ENCODE peak calls at places on chromosomes 2 and 18, in four cellular contexts. One of them, this sample, is unnamed. For H3K4me1 and H3K9me3, the result is how much of the 10 kb centered on the place peaks cover.

GRCh38 chr18:74795766-74796165 is 198.1 kb downstream of the ZNF407 start:
- DNase-seq in adrenal gland: no peak
- DNase-seq in heart right ventricle: no peak
- DNase-seq in ovary: no peak
- DNase-seq in this sample: no peak

GRCh38 chr2:191878576-191879298 is 31.8 kb upstream of the CAVIN2 start:
- DNase-seq in heart right ventricle: no peak
- DNase-seq in adrenal gland: no peak
- DNase-seq in ovary: no peak
- DNase-seq in this sample: no peak

GRCh38 chr2:216949685-216950397 is 90.0 kb upstream of the TNP1 start:
- DNase-seq in heart right ventricle: no peak
- DNase-seq in ovary: peak
- DNase-seq in adrenal gland: no peak
- DNase-seq in this sample: no peak

GRCh38 chr18:13618760-13619438 is 107.5 kb downstream of the FAM210A start:
- DNase-seq in adrenal gland: no peak
- DNase-seq in heart right ventricle: no peak
- DNase-seq in ovary: no peak
- DNase-seq in this sample: no peak

GRCh38 chr2:48728827-48729226 is 26.7 kb downstream of the LHCGR start:
- DNase-seq in ovary: no peak
- DNase-seq in adrenal gland: no peak
- DNase-seq in heart right ventricle: no peak
- DNase-seq in this sample: no peak

GRCh38 chr2:31414601-31415241 is at the start of gene XDH:
- DNase-seq in ovary: no peak
- DNase-seq in heart right ventricle: no peak
- DNase-seq in adrenal gland: no peak
- DNase-seq in this sample: no peak

GRCh38 chr2:119694470-119694993 is 15.5 kb downstream of the TMEM177 start:
- DNase-seq in adrenal gland: no peak
- DNase-seq in heart right ventricle: no peak
- DNase-seq in ovary: no peak
- DNase-seq in this sample: no peak

GRCh38 chr18:71625691-71626090 is 918.5 kb downstream of the CBLN2 start:
- DNase-seq in ovary: no peak
- DNase-seq in heart right ventricle: no peak
- DNase-seq in adrenal gland: no peak
- DNase-seq in this sample: no peak

GRCh38 chr2:15385184-15385583 is 175.9 kb downstream of the NBAS start:
- DNase-seq in ovary: no peak
- DNase-seq in adrenal gland: no peak
- DNase-seq in heart right ventricle: no peak
- DNase-seq in this sample: no peak

GRCh38 chr18:24735504-24736243 is 275.2 kb downstream of the HRH4 start:
- DNase-seq in heart right ventricle: no peak
- DNase-seq in ovary: no peak
- DNase-seq in adrenal gland: no peak
- DNase-seq in this sample: no peak

GRCh38 chr18:56289381-56289780 is 349.0 kb downstream of the TXNL1 start:
- DNase-seq in ovary: no peak
- DNase-seq in heart right ventricle: no peak
- DNase-seq in adrenal gland: no peak
- DNase-seq in this sample: no peak

GRCh38 chr18:2139676-2140075 is 431.6 kb downstream of the METTL4 start:
- DNase-seq in ovary: no peak
- DNase-seq in heart right ventricle: no peak
- DNase-seq in adrenal gland: no peak
- DNase-seq in this sample: no peak

GRCh38 chr18:59846814-59847490 is 52.8 kb upstream of the PMAIP1 start:
- DNase-seq in adrenal gland: no peak
- DNase-seq in ovary: no peak
- DNase-seq in heart right ventricle: no peak
- DNase-seq in this sample: no peak

GRCh38 chr2:19837235-19837766 is 64.5 kb downstream of the TTC32 start:
- DNase-seq in heart right ventricle: no peak
- DNase-seq in adrenal gland: no peak
- DNase-seq in ovary: no peak
- DNase-seq in this sample: no peak

GRCh38 chr2:133270550-133270949 is 297.7 kb downstream of the NCKAP5 start:
- DNase-seq in ovary: no peak
- DNase-seq in heart right ventricle: no peak
- DNase-seq in adrenal gland: no peak
- DNase-seq in this sample: no peak

GRCh38 chr2:45777996-45778719 is 126.7 kb downstream of the PRKCE start:
- DNase-seq in ovary: no peak
- DNase-seq in adrenal gland: no peak
- DNase-seq in heart right ventricle: no peak
- DNase-seq in this sample: no peak

GRCh38 chr2:10329880-10330699 is 27.4 kb downstream of the HPCAL1 start:
- DNase-seq in adrenal gland: peak
- DNase-seq in ovary: no peak
- DNase-seq in heart right ventricle: no peak
- DNase-seq in this sample: no peak

GRCh38 chr2:86238354-86238753 is 39.1 kb downstream of the MRPL35 start:
- DNase-seq in ovary: no peak
- DNase-seq in adrenal gland: no peak
- DNase-seq in heart right ventricle: no peak
- DNase-seq in this sample: no peak

GRCh38 chr2:9630001-9630749 is 622 bp downstream of the YWHAQ start:
- DNase-seq in adrenal gland: peak
- DNase-seq in ovary: peak
- DNase-seq in heart right ventricle: peak
- DNase-seq in this sample: peak

GRCh38 chr2:147396890-147397289 is 447.9 kb upstream of the ACVR2A start:
- DNase-seq in adrenal gland: no peak
- DNase-seq in ovary: no peak
- DNase-seq in heart right ventricle: no peak
- DNase-seq in this sample: no peak

GRCh38 chr2:75952173-75952572 is 241.5 kb upstream of the GCFC2 start:
- DNase-seq in adrenal gland: no peak
- DNase-seq in ovary: no peak
- DNase-seq in heart right ventricle: no peak
- DNase-seq in this sample: no peak

GRCh38 chr2:238521870-238522269 is 95.1 kb downstream of the ASB1 start:
- DNase-seq in adrenal gland: no peak
- DNase-seq in ovary: no peak
- DNase-seq in heart right ventricle: no peak
- DNase-seq in this sample: no peak

GRCh38 chr2:17289669-17290068 is 228.6 kb downstream of the RAD51AP2 start:
- DNase-seq in ovary: no peak
- DNase-seq in adrenal gland: no peak
- DNase-seq in heart right ventricle: no peak
- DNase-seq in this sample: no peak

GRCh38 chr2:55164534-55165104 is 67.5 kb downstream of the CLHC1 start:
- DNase-seq in heart right ventricle: no peak
- DNase-seq in ovary: no peak
- DNase-seq in adrenal gland: no peak
- DNase-seq in this sample: no peak

GRCh38 chr2:42914860-42915259 is 122.5 kb upstream of the HAAO start:
- DNase-seq in heart right ventricle: no peak
- DNase-seq in ovary: no peak
- DNase-seq in adrenal gland: no peak
- DNase-seq in this sample: no peak

GRCh38 chr2:112646791-112647720 is 1.3 kb downstream of the SLC20A1 start:
- DNase-seq in heart right ventricle: no peak
- DNase-seq in adrenal gland: no peak
- DNase-seq in ovary: no peak
- DNase-seq in this sample: no peak

GRCh38 chr18:13989209-13989608 is 73.9 kb upstream of the MC2R start:
- DNase-seq in adrenal gland: peak
- DNase-seq in heart right ventricle: no peak
- DNase-seq in ovary: no peak
- DNase-seq in this sample: no peak

GRCh38 chr2:209578394-209579006 is 154.7 kb downstream of the MAP2 start:
- DNase-seq in heart right ventricle: no peak
- DNase-seq in ovary: no peak
- DNase-seq in adrenal gland: no peak
- DNase-seq in this sample: no peak

GRCh38 chr18:51135361-51135760 is 62.1 kb downstream of the MEX3C start:
- DNase-seq in ovary: no peak
- DNase-seq in adrenal gland: peak
- DNase-seq in heart right ventricle: no peak
- DNase-seq in this sample: no peak

GRCh38 chr2:557635-558301 is 119.4 kb downstream of the TMEM18 start:
- DNase-seq in heart right ventricle: no peak
- DNase-seq in ovary: no peak
- DNase-seq in adrenal gland: peak
- DNase-seq in this sample: peak

GRCh38 chr2:183427558-183427957 is 303.3 kb downstream of the NUP35 start:
- DNase-seq in ovary: no peak
- DNase-seq in heart right ventricle: no peak
- DNase-seq in adrenal gland: no peak
- DNase-seq in this sample: no peak

GRCh38 chr2:47521666-47522285 is 118.8 kb downstream of the MSH2 start:
- DNase-seq in adrenal gland: no peak
- DNase-seq in ovary: no peak
- DNase-seq in heart right ventricle: no peak
- DNase-seq in this sample: no peak
- H3K27ac ChIP-seq in adrenal gland: no peak
- H3K27ac ChIP-seq in ovary: no peak
- H3K27ac ChIP-seq in heart right ventricle: no peak
- H3K27ac ChIP-seq in this sample: no peak

GRCh38 chr18:9140984-9141383 is 4.4 kb downstream of the ANKRD12 start:
- DNase-seq in adrenal gland: no peak
- DNase-seq in ovary: no peak
- DNase-seq in heart right ventricle: no peak
- DNase-seq in this sample: no peak

GRCh38 chr18:9148239-9148552 is 11.6 kb downstream of the ANKRD12 start:
- DNase-seq in adrenal gland: no peak
- DNase-seq in heart right ventricle: no peak
- DNase-seq in ovary: no peak
- DNase-seq in this sample: no peak

GRCh38 chr18:9150116-9150515 is 13.5 kb downstream of the ANKRD12 start:
- DNase-seq in ovary: no peak
- DNase-seq in heart right ventricle: no peak
- DNase-seq in adrenal gland: no peak
- DNase-seq in this sample: no peak

GRCh38 chr18:9147440-9148238 is 11.1 kb downstream of the ANKRD12 start:
- DNase-seq in heart right ventricle: no peak
- DNase-seq in ovary: no peak
- DNase-seq in adrenal gland: peak
- DNase-seq in this sample: no peak

DNA sequence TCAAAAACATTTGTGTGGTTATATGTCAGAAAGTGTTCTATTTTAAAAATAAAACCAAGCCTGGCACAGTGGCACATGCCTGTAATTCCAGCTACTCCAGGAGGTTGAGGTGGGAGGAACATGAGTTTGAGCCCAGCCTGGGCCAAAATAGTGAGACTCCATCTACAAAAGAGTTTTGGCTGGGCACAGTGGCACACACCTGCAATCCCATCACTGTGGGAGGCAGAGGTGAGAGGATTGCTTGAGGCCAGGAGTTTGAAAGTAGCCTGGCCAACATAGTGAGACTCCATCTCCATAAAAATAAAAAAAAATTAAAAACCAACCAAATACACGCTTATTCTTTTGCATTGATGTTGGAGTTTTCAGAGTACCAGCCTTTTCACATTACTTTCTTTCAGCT is 9.6 kb downstream of the ANKRD12 start:
- DNase-seq in adrenal gland: no peak
- DNase-seq in ovary: no peak
- DNase-seq in heart right ventricle: no peak
- DNase-seq in this sample: no peak
- H3K4me1 ChIP-seq in adrenal gland: under half
- H3K4me1 ChIP-seq in ovary: under half
- H3K4me1 ChIP-seq in heart right ventricle: under half
- H3K4me1 ChIP-seq in this sample: under half

GRCh38 chr18:78882585-78882984 is 97.0 kb upstream of the SALL3 start:
- DNase-seq in ovary: no peak
- DNase-seq in adrenal gland: no peak
- DNase-seq in heart right ventricle: no peak
- DNase-seq in this sample: no peak
- H3K9me3 ChIP-seq in ovary: under half
- H3K9me3 ChIP-seq in adrenal gland: under half
- H3K9me3 ChIP-seq in heart right ventricle: under half
- H3K9me3 ChIP-seq in this sample: under half

DNA sequence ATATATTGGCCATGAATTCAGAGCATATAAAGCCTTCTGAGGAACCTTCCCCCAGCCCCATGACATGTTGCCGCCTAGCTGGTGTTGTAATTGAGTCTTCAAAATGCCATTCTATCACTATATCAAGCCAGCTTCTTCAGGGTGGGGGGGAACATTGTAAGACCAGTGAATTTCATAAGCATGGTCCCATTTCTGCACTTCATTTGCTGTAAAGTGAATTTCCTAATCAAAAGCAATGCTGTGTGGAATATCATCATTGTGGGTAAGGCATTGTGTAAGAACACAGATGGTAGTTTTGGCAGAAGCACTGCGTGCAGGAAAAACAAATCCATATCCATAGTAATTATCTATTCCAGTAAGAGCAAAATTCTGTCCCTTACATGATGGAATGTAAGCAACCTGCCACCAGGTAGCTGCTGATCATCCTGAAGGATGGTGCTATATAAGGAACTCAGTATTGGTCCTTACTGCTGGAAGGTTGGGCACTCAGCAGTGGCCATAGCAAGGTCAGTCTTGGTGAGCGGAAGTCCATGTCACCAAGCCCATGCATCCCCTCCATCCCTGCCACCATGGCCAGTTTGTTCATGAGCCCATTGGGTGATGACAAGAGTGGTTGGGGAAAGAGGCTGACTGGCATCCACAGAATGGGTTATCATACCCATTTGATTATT is 159.4 kb downstream of the COPS8 start:
- DNase-seq in ovary: no peak
- DNase-seq in adrenal gland: no peak
- DNase-seq in heart right ventricle: no peak
- DNase-seq in this sample: no peak
- H3K27ac ChIP-seq in ovary: no peak
- H3K27ac ChIP-seq in adrenal gland: no peak
- H3K27ac ChIP-seq in heart right ventricle: no peak
- H3K27ac ChIP-seq in this sample: peak